ENCODE peak calls at places on chromosomes 7 and 10, in eight cellular contexts. K is neural progenitor cell, Y is hepatocyte, D is fibroblast of lung, Z is DND-41, C is K562, G is GM23338, W is mammary epithelial cell. B is an unnamed sample.
A peak's percentile ranks its signal among the peaks of the same experiment; 100 is the strongest.

GRCh38 chr7:37344886-37345579 is 103.6 kb downstream of the ELMO1 start:
- DNase-seq in W (no peak), D (no peak), Y (no peak), G (no peak), K (peak; percentile 59), C (no peak), Z (no peak), B (no peak)

GRCh38 chr7:32335107-32335506 is 155.1 kb downstream of the LSM5 start:
- DNase-seq in C (no peak), Y (no peak), G (no peak), D (no peak), W (peak; percentile 75), Z (no peak), K (no peak), B (peak; percentile 9)

GRCh38 chr10:44300666-44301649 is 83.9 kb downstream of the CXCL12 start:
- DNase-seq in K (no peak), Y (no peak), D (peak; percentile 100), Z (no peak), W (peak; percentile 95), G (no peak), C (no peak), B (peak; percentile 98)

GRCh38 chr10:26735435-26735834 is 37.9 kb downstream of the PDSS1 start:
- DNase-seq in D (no peak), Y (no peak), G (no peak), Z (no peak), K (no peak), W (no peak), C (no peak), B (no peak)

GRCh38 chr7:116438274-116438673 is 61.3 kb upstream of the CAV2 start:
- DNase-seq in G (peak; percentile 5), Z (no peak), D (peak; percentile 37), Y (peak; percentile 58), W (no peak), K (no peak), C (no peak), B (peak; percentile 53)

GRCh38 chr7:85497999-85498398 is 311.1 kb upstream of the SEMA3D start:
- DNase-seq in K (no peak), C (no peak), W (no peak), Z (no peak), G (no peak), D (no peak), Y (no peak), B (no peak)

GRCh38 chr7:131829911-131830310 is 273.5 kb upstream of the PODXL start:
- DNase-seq in D (no peak), W (no peak), K (peak; percentile 72), Y (peak; percentile 74), C (no peak), Z (no peak), G (peak; percentile 85), B (peak; percentile 16)

GRCh38 chr7:132430863-132431822 is 145.1 kb downstream of the PLXNA4 start:
- DNase-seq in C (no peak), W (peak; percentile 25), K (no peak), Y (peak; percentile 50), D (peak; percentile 98), Z (peak; percentile 35), G (no peak), B (peak; percentile 82)

GRCh38 chr7:29230871-29231345 is 36.3 kb downstream of the CHN2 start:
- DNase-seq in Y (no peak), Z (no peak), D (no peak), K (no peak), G (no peak), C (no peak), W (no peak), B (no peak)

GRCh38 chr10:119299531-119299930 is 92.2 kb downstream of the GRK5 start:
- DNase-seq in Y (no peak), W (no peak), D (no peak), G (peak; percentile 41), K (no peak), C (no peak), Z (no peak), B (no peak)

GRCh38 chr10:100053686-100054460 is 27.8 kb downstream of the CPN1 start:
- DNase-seq in W (no peak), D (no peak), Z (no peak), K (no peak), C (no peak), G (peak; percentile 3), Y (no peak), B (no peak)

GRCh38 chr10:122213766-122214165 is 57.3 kb upstream of the BTBD16 start:
- DNase-seq in W (no peak), Y (no peak), G (no peak), K (peak; percentile 39), Z (no peak), D (no peak), C (no peak), B (no peak)

GRCh38 chr10:75736889-75737610 is 305.6 kb downstream of the LRMDA start:
- DNase-seq in G (no peak), D (peak; percentile 4), Y (no peak), Z (no peak), K (peak; percentile 26), W (peak; percentile 70), C (no peak), B (no peak)

GRCh38 chr10:100184426-100185219 is 1.2 kb downstream of the ERLIN1 start:
- DNase-seq in W (peak; percentile 8), C (peak; percentile 11), K (peak; percentile 45), D (peak; percentile 25), Y (peak; percentile 13), Z (peak; percentile 46), G (peak; percentile 19), B (peak; percentile 54)

GRCh38 chr10:124343351-124344265 is 75.1 kb downstream of the OAT start:
- DNase-seq in C (no peak), Z (no peak), W (no peak), G (no peak), K (no peak), Y (no peak), D (no peak), B (no peak)

GRCh38 chr7:20030915-20031362 is 186.2 kb downstream of the MACC1 start:
- DNase-seq in D (peak; percentile 84), Y (no peak), Z (no peak), C (no peak), G (no peak), K (no peak), W (peak; percentile 62), B (peak; percentile 56)

GRCh38 chr7:45710271-45711160 is 136.3 kb downstream of the ADCY1 start:
- DNase-seq in Y (peak; percentile 1), Z (no peak), W (no peak), D (no peak), G (no peak), K (no peak), C (no peak), B (no peak)

GRCh38 chr10:58177362-58177947 is 90.2 kb downstream of the IPMK start:
- DNase-seq in W (no peak), D (peak; percentile 36), C (peak; percentile 20), G (peak; percentile 53), Y (peak; percentile 23), K (no peak), Z (no peak), B (peak; percentile 67)

GRCh38 chr10:110317866-110318850 is 13.4 kb upstream of the SMNDC1 start:
- DNase-seq in W (no peak), D (no peak), G (no peak), Z (no peak), K (no peak), C (no peak), Y (no peak), B (no peak)

GRCh38 chr10:13708256-13708990 is 121.7 kb downstream of the PRPF18 start:
- DNase-seq in Z (no peak), W (peak; percentile 82), C (no peak), D (peak; percentile 59), K (peak; percentile 38), G (peak; percentile 38), Y (peak; percentile 52), B (no peak)

GRCh38 chr7:122885583-122886356 is 490 bp downstream of the CADPS2 start:
- DNase-seq in Z (no peak), K (peak; percentile 83), Y (peak; percentile 60), D (peak; percentile 51), G (peak; percentile 69), W (peak; percentile 57), C (peak; percentile 24), B (peak; percentile 52)

GRCh38 chr10:72088879-72089585 is 681 bp upstream of the SPOCK2 start:
- DNase-seq in D (no peak), W (no peak), K (peak; percentile 60), G (peak; percentile 21), C (no peak), Y (no peak), Z (peak; percentile 47), B (peak; percentile 30)

GRCh38 chr7:130896051-130896881 is 162.3 kb upstream of the KLF14 start:
- DNase-seq in Y (no peak), K (no peak), C (peak; percentile 48), D (peak; percentile 44), W (no peak), Z (no peak), G (peak; percentile 64), B (peak; percentile 75)

GRCh38 chr10:47318706-47319105 is 3.5 kb upstream of the GDF2 start:
- DNase-seq in W (no peak), G (peak; percentile 44), Y (no peak), C (peak; percentile 37), K (no peak), Z (peak; percentile 11), D (no peak), B (no peak)

GRCh38 chr10:97020452-97021400 is 165.0 kb downstream of the SLIT1 start:
- DNase-seq in K (peak; percentile 89), Z (no peak), D (no peak), C (no peak), G (no peak), W (no peak), Y (no peak), B (no peak)

GRCh38 chr10:50222199-50222598 is 29.1 kb downstream of the ASAH2 start:
- DNase-seq in G (no peak), W (no peak), K (no peak), Z (no peak), Y (no peak), C (no peak), D (no peak), B (no peak)
- TF ChIP-seq EZH2 in G (no peak), W (no peak), K (no peak), Z (no peak), Y (no peak), C (no peak), D (no peak), B (no peak)

DNA sequence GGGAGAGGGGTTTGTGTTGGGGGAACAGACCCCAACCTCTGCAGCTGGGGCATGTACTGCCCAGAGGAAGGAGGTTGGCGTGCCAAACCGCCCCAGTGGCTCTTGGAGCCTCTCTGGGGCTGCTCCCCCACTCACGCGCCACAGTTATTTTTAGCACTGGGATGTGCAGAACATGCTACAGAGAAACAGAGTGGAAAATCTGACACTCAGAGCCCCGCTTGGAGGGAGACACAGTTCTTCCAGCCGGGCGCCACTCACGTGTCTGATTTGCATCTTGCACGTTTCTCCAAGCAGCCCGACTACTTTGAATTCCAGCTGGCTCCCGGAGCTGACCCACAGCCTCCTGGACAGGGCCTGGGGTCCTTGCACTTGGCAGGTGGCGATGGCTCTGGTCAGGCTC is 182.0 kb downstream of the RPS24 start:
- DNase-seq in Z (no peak), W (no peak), K (no peak), D (peak; percentile 66), G (no peak), C (no peak), Y (peak; percentile 81), B (peak; percentile 89)
- H3K4me1 ChIP-seq in Z (no peaks in the 10 kb centered on the region), W (no peaks in the 10 kb centered on the region), K (peaks cover 4% of the 10 kb centered on the region), D (peaks cover 5% of the 10 kb centered on the region), G (no peaks in the 10 kb centered on the region), C (no peaks in the 10 kb centered on the region), Y (peaks cover 21% of the 10 kb centered on the region), B (peaks cover 19% of the 10 kb centered on the region)

GRCh38 chr10:89419548-89419947 is 5.2 kb downstream of the IFIT5 start:
- DNase-seq in Y (peak; percentile 19), D (peak; percentile 21), G (peak; percentile 59), K (no peak), Z (no peak), W (no peak), C (peak; percentile 23), B (peak; percentile 66)
- H3K4me3 ChIP-seq in Y (no peak overlapping the region), D (no peak overlapping the region), G (no peak overlapping the region), K (no peak overlapping the region), Z (no peak overlapping the region), W (no peak overlapping the region), C (no peak overlapping the region), B (peak overlapping the region; percentile 21)

GRCh38 chr10:132787253-132788179 is 1.6 kb upstream of the NKX6-2 start:
- DNase-seq in D (no peak), Y (peak; percentile 56), K (peak; percentile 86), G (peak; percentile 83), C (no peak), W (no peak), Z (no peak), B (no peak)
- TF ChIP-seq EZH2 in D (no peak), Y (peak; percentile 23), K (peak; percentile 95), G (peak; percentile 78), C (no peak), W (no peak), Z (no peak), B (peak; percentile 19)